ENCODE peak calls at places on chromosomes 5 and 9, in eight cellular contexts. One of them, this sample, is unnamed.

GRCh38 chr5:54844905-54845566 is 140.4 kb downstream of the ESM1 start:
- DNase-seq in amniotic stem cell: peak
- DNase-seq in PC-3: peak
- DNase-seq in stimulated activated CD4-positive, alpha-beta T cell treated with anti-CD3 and anti-CD28 coated beads, Interleukin-2, amount 100 ng/mL, for 24 hours: no peak
- DNase-seq in tibial artery: no peak
- DNase-seq in GM03348: peak
- DNase-seq in NCI-H1436 treated with DMSO at 0.1 percent for 48 hours: no peak
- DNase-seq in left ventricle myocardium inferior: no peak
- DNase-seq in this sample: no peak

GRCh38 chr9:20898885-20899554 is 132.4 kb downstream of the HACD4 start:
- DNase-seq in GM03348: no peak
- DNase-seq in amniotic stem cell: no peak
- DNase-seq in NCI-H1436 treated with DMSO at 0.1 percent for 48 hours: no peak
- DNase-seq in left ventricle myocardium inferior: no peak
- DNase-seq in stimulated activated CD4-positive, alpha-beta T cell treated with anti-CD3 and anti-CD28 coated beads, Interleukin-2, amount 100 ng/mL, for 24 hours: no peak
- DNase-seq in PC-3: peak
- DNase-seq in tibial artery: no peak
- DNase-seq in this sample: no peak

GRCh38 chr5:13783731-13784130 is 160.8 kb downstream of the DNAH5 start:
- DNase-seq in amniotic stem cell: no peak
- DNase-seq in tibial artery: no peak
- DNase-seq in stimulated activated CD4-positive, alpha-beta T cell treated with anti-CD3 and anti-CD28 coated beads, Interleukin-2, amount 100 ng/mL, for 24 hours: no peak
- DNase-seq in PC-3: no peak
- DNase-seq in left ventricle myocardium inferior: no peak
- DNase-seq in GM03348: peak
- DNase-seq in NCI-H1436 treated with DMSO at 0.1 percent for 48 hours: no peak
- DNase-seq in this sample: no peak

GRCh38 chr9:19631181-19631580 is 157.7 kb downstream of the SLC24A2 start:
- DNase-seq in PC-3: no peak
- DNase-seq in tibial artery: no peak
- DNase-seq in stimulated activated CD4-positive, alpha-beta T cell treated with anti-CD3 and anti-CD28 coated beads, Interleukin-2, amount 100 ng/mL, for 24 hours: no peak
- DNase-seq in NCI-H1436 treated with DMSO at 0.1 percent for 48 hours: no peak
- DNase-seq in left ventricle myocardium inferior: no peak
- DNase-seq in amniotic stem cell: no peak
- DNase-seq in GM03348: no peak
- DNase-seq in this sample: no peak

GRCh38 chr5:43007911-43008368 is 32.2 kb downstream of the ANXA2R start:
- DNase-seq in amniotic stem cell: peak
- DNase-seq in stimulated activated CD4-positive, alpha-beta T cell treated with anti-CD3 and anti-CD28 coated beads, Interleukin-2, amount 100 ng/mL, for 24 hours: peak
- DNase-seq in left ventricle myocardium inferior: peak
- DNase-seq in NCI-H1436 treated with DMSO at 0.1 percent for 48 hours: no peak
- DNase-seq in tibial artery: peak
- DNase-seq in GM03348: peak
- DNase-seq in PC-3: peak
- DNase-seq in this sample: peak

GRCh38 chr5:78979117-78979742 is 5.9 kb downstream of the ARSB start:
- DNase-seq in amniotic stem cell: no peak
- DNase-seq in stimulated activated CD4-positive, alpha-beta T cell treated with anti-CD3 and anti-CD28 coated beads, Interleukin-2, amount 100 ng/mL, for 24 hours: no peak
- DNase-seq in GM03348: no peak
- DNase-seq in left ventricle myocardium inferior: no peak
- DNase-seq in NCI-H1436 treated with DMSO at 0.1 percent for 48 hours: no peak
- DNase-seq in PC-3: no peak
- DNase-seq in tibial artery: no peak
- DNase-seq in this sample: no peak

GRCh38 chr5:110105692-110106091 is 416.0 kb downstream of the MAN2A1 start:
- DNase-seq in GM03348: peak
- DNase-seq in NCI-H1436 treated with DMSO at 0.1 percent for 48 hours: no peak
- DNase-seq in amniotic stem cell: no peak
- DNase-seq in left ventricle myocardium inferior: no peak
- DNase-seq in tibial artery: peak
- DNase-seq in stimulated activated CD4-positive, alpha-beta T cell treated with anti-CD3 and anti-CD28 coated beads, Interleukin-2, amount 100 ng/mL, for 24 hours: no peak
- DNase-seq in PC-3: peak
- DNase-seq in this sample: no peak

GRCh38 chr9:107737987-107738743 is 248.6 kb upstream of the KLF4 start:
- DNase-seq in GM03348: peak
- DNase-seq in amniotic stem cell: no peak
- DNase-seq in stimulated activated CD4-positive, alpha-beta T cell treated with anti-CD3 and anti-CD28 coated beads, Interleukin-2, amount 100 ng/mL, for 24 hours: no peak
- DNase-seq in NCI-H1436 treated with DMSO at 0.1 percent for 48 hours: peak
- DNase-seq in tibial artery: peak
- DNase-seq in PC-3: peak
- DNase-seq in left ventricle myocardium inferior: peak
- DNase-seq in this sample: no peak

This sample was measured in T-helper 2 cell treated with Interferon-gamma antibody and Interleukin-4, amounts not matched to agents 5 μg/mL and 100 μg/mL, for 36 hours.